ENCODE peak calls at places on chromosomes 5 and 9, in five cellular contexts. C is NCI-H748 treated with DMSO at 0.1 percent for 48 hours, L is fibroblast of gingiva, H is coronary artery, Z is adrenal gland. S is an unnamed sample.
A peak's percentile ranks its signal among the peaks of the same experiment; 100 is the strongest.

GRCh38 chr9:19232830-19233194 is 2.3 kb downstream of the DENND4C start:
- DNase-seq in Z (no peak), H (no peak), C (no peak), L (peak; percentile 55), S (no peak)

GRCh38 chr5:131436081-131436480 is 172.2 kb downstream of the CDC42SE2 start:
- DNase-seq in H (no peak), C (no peak), Z (no peak), L (peak; percentile 9), S (no peak)

GRCh38 chr9:20854444-20854843 is 170.4 kb downstream of the FOCAD start:
- DNase-seq in C (no peak), L (peak; percentile 64), Z (no peak), H (no peak), S (no peak)

GRCh38 chr9:101397746-101398334 is 578 bp downstream of the MRPL50 start:
- DNase-seq in C (peak; percentile 31), H (no peak), L (peak; percentile 10), Z (no peak), S (peak; percentile 7)

GRCh38 chr5:155699385-155699784 is 627.6 kb upstream of the SGCD start:
- DNase-seq in C (no peak), H (no peak), Z (no peak), L (no peak), S (no peak)

GRCh38 chr5:13946111-13946510 is 1.6 kb upstream of the DNAH5 start:
- DNase-seq in C (no peak), L (peak; percentile 74), H (no peak), Z (no peak), S (no peak)

GRCh38 chr9:131019387-131020239 is 10.6 kb downstream of the LAMC3 start:
- DNase-seq in Z (no peak), C (peak; percentile 21), H (no peak), L (peak; percentile 69), S (no peak)

GRCh38 chr5:52504584-52505240 is 283.0 kb upstream of the ITGA1 start:
- DNase-seq in Z (no peak), C (peak; percentile 27), L (no peak), H (no peak), S (no peak)

GRCh38 chr9:122821278-122821952 is 7.0 kb downstream of the PDCL start:
- DNase-seq in Z (peak; percentile 69), L (peak; percentile 29), C (no peak), H (no peak), S (peak; percentile 40)

GRCh38 chr5:32020271-32020670 is 153.8 kb downstream of the GOLPH3 start:
- DNase-seq in C (no peak), L (no peak), H (no peak), Z (no peak), S (no peak)

GRCh38 chr9:138021251-138022056 is 143.9 kb downstream of the CACNA1B start:
- DNase-seq in C (no peak), Z (no peak), H (no peak), L (no peak), S (no peak)

GRCh38 chr5:35125746-35126145 is 78.0 kb upstream of the AGXT2 start:
- DNase-seq in Z (no peak), H (no peak), L (no peak), C (no peak), S (no peak)

GRCh38 chr5:72269411-72269780 is 50.6 kb downstream of the MRPS27 start:
- DNase-seq in H (no peak), L (no peak), C (no peak), Z (no peak), S (no peak)

GRCh38 chr5:169757016-169757415 is 119.9 kb downstream of the DOCK2 start:
- DNase-seq in C (no peak), L (no peak), Z (no peak), H (no peak), S (no peak)

GRCh38 chr9:4739587-4740372 is 1.2 kb downstream of the AK3 start:
- DNase-seq in Z (peak; percentile 41), L (peak; percentile 34), C (no peak), H (no peak), S (peak; percentile 39)

GRCh38 chr9:125522328-125522725 is 184.7 kb downstream of the MAPKAP1 start:
- DNase-seq in Z (peak; percentile 52), L (peak; percentile 74), C (no peak), H (no peak), S (peak; percentile 18)